ENCODE peak calls at places on chromosomes 2 and 18, in nine cellular contexts. R, E, O, K, T, J, Z, L and U are unnamed samples.

GRCh38 chr2:36993841-36994620 is 27.7 kb upstream of the STRN start:
- DNase-seq in R (no peak), Z (no peak), E (no peak), O (no peak), J (no peak), T (no peak), L (no peak), K (no peak), U (no peak)

GRCh38 chr2:70124983-70125480 is 37.8 kb downstream of the PCBP1 start:
- DNase-seq in K (peak), T (peak), E (peak), L (no peak), O (peak), J (peak), Z (peak), R (no peak), U (peak)

GRCh38 chr2:100799701-100800100 is 20.2 kb upstream of the NPAS2 start:
- DNase-seq in J (no peak), Z (no peak), K (no peak), T (no peak), O (no peak), E (no peak), L (no peak), R (no peak), U (no peak)

GRCh38 chr2:74862268-74862964 is 28.5 kb downstream of the HK2 start:
- DNase-seq in O (no peak), T (no peak), K (no peak), R (no peak), Z (peak), L (no peak), J (no peak), E (no peak), U (no peak)

GRCh38 chr2:225590932-225591331 is 191.4 kb downstream of the NYAP2 start:
- DNase-seq in O (no peak), J (no peak), L (no peak), T (no peak), Z (no peak), E (no peak), K (no peak), R (no peak), U (no peak)

GRCh38 chr2:160921401-160921964 is 238.7 kb upstream of the TANK start:
- DNase-seq in L (no peak), Z (no peak), R (no peak), O (no peak), T (no peak), E (no peak), K (no peak), J (no peak), U (no peak)

GRCh38 chr2:73969356-73969755 is 15.4 kb upstream of the TET3 start:
- DNase-seq in L (no peak), O (peak), R (no peak), J (no peak), T (no peak), K (no peak), E (no peak), Z (no peak), U (no peak)

GRCh38 chr2:152715854-152716428 is 1.3 kb downstream of the PRPF40A start:
- DNase-seq in R (no peak), K (no peak), O (peak), J (no peak), E (no peak), T (peak), L (no peak), Z (no peak), U (peak)

GRCh38 chr2:191174539-191174938 is 23.7 kb upstream of the STAT4 start:
- DNase-seq in K (no peak), L (no peak), O (no peak), T (no peak), E (no peak), R (no peak), Z (no peak), J (no peak), U (no peak)

GRCh38 chr2:233838251-233838650 is 16.1 kb downstream of the HJURP start:
- DNase-seq in R (no peak), J (peak), O (no peak), Z (peak), L (no peak), E (no peak), T (no peak), K (no peak), U (no peak)

GRCh38 chr2:15577071-15577706 is 14.5 kb upstream of the DDX1 start:
- DNase-seq in Z (peak), O (peak), R (peak), T (peak), J (peak), L (no peak), E (peak), K (peak), U (peak)

GRCh38 chr18:24006731-24007308 is 7.7 kb upstream of the TTC39C start:
- DNase-seq in R (no peak), J (no peak), L (no peak), Z (no peak), E (no peak), O (no peak), T (no peak), K (no peak), U (no peak)

GRCh38 chr2:224412064-224412921 is 10.4 kb upstream of the FAM124B start:
- DNase-seq in R (no peak), L (no peak), Z (no peak), E (no peak), T (no peak), O (no peak), J (no peak), K (no peak), U (no peak)

GRCh38 chr18:65751145-65752085 is 603 bp downstream of the CDH7 start:
- DNase-seq in J (no peak), Z (no peak), T (no peak), O (no peak), K (no peak), R (no peak), E (no peak), L (no peak), U (no peak)

GRCh38 chr18:8969639-8970378 is 132.7 kb upstream of the NDUFV2 start:
- DNase-seq in J (no peak), K (no peak), E (no peak), O (no peak), R (no peak), Z (no peak), L (no peak), T (no peak), U (no peak)

GRCh38 chr2:240435955-240436625 is 627 bp downstream of the GPC1 start:
- DNase-seq in O (no peak), E (no peak), K (no peak), J (peak), L (no peak), T (peak), R (no peak), Z (peak), U (no peak)

GRCh38 chr2:132564065-132564464 is 105.9 kb downstream of the LYPD1 start:
- DNase-seq in Z (no peak), E (no peak), O (no peak), L (no peak), J (no peak), K (no peak), R (no peak), T (no peak), U (no peak)

GRCh38 chr2:96203130-96204028 is 5.2 kb downstream of the STARD7 start:
- DNase-seq in L (no peak), R (no peak), T (no peak), Z (no peak), J (no peak), E (no peak), O (no peak), K (no peak), U (no peak)

GRCh38 chr2:54631755-54632154 is 91.7 kb upstream of the EML6 start:
- DNase-seq in Z (no peak), K (no peak), O (no peak), R (no peak), L (no peak), J (no peak), E (no peak), T (no peak), U (no peak)

GRCh38 chr2:183037660-183038340 is 457 bp downstream of the NCKAP1 start:
- DNase-seq in J (peak), Z (no peak), R (no peak), L (no peak), O (peak), T (peak), K (no peak), E (no peak), U (no peak)